ENCODE peak calls at places on chromosomes 2 and 18, in four cellular contexts. W is mesenteric fat pad, R is HCT116, G is nephron progenitor cell. I is an unnamed sample.

GRCh38 chr2:28336264-28336992 is 56.2 kb upstream of the FOSL2 start:
- DNase-seq in W (peak; percentile 64), R (no peak), G (no peak), I (no peak)

GRCh38 chr2:42060718-42061619 is 13.1 kb downstream of the PKDCC start:
- DNase-seq in W (no peak), R (no peak), G (no peak), I (no peak)

GRCh38 chr2:26184555-26185303 is 11.8 kb downstream of the GAREM2 start:
- DNase-seq in W (peak; percentile 97), R (peak; percentile 15), G (peak; percentile 92), I (peak; percentile 88)

GRCh38 chr2:180133736-180134135 is 126.6 kb upstream of the CWC22 start:
- DNase-seq in W (no peak), R (no peak), G (no peak), I (no peak)

GRCh38 chr18:49127606-49128190 is 176.9 kb upstream of the SMAD7 start:
- DNase-seq in W (no peak), R (no peak), G (no peak), I (no peak)

GRCh38 chr2:227865281-227865680 is 6.2 kb upstream of the DAW1 start:
- DNase-seq in W (no peak), R (no peak), G (no peak), I (no peak)

GRCh38 chr2:101330253-101330921 is 21.9 kb upstream of the RNF149 start:
- DNase-seq in W (no peak), R (no peak), G (peak; percentile 15), I (no peak)

GRCh38 chr2:205524656-205525055 is 157.6 kb upstream of the NRP2 start:
- DNase-seq in W (no peak), R (peak; percentile 10), G (no peak), I (no peak)

GRCh38 chr2:96694816-96695455 is 44.9 kb downstream of the LMAN2L start:
- DNase-seq in W (peak; percentile 72), R (no peak), G (no peak), I (no peak)

GRCh38 chr2:54691439-54692135 is 31.9 kb upstream of the EML6 start:
- DNase-seq in W (no peak), R (no peak), G (no peak), I (peak; percentile 55)

GRCh38 chr18:55907352-55908045 is 319.5 kb upstream of the TCF4 start:
- DNase-seq in W (no peak), R (no peak), G (no peak), I (no peak)

GRCh38 chr2:138841459-138841858 is 61.3 kb upstream of the NXPH2 start:
- DNase-seq in W (no peak), R (no peak), G (no peak), I (no peak)

GRCh38 chr2:200376422-200377142 is 70.1 kb downstream of the SPATS2L start:
- DNase-seq in W (no peak), R (peak; percentile 15), G (no peak), I (peak; percentile 21)

GRCh38 chr2:215843579-215843978 is 169.8 kb downstream of the MREG start:
- DNase-seq in W (no peak), R (peak; percentile 31), G (no peak), I (no peak)

GRCh38 chr2:177753682-177754475 is 318.7 kb downstream of the PDE11A start:
- DNase-seq in W (no peak), R (peak; percentile 24), G (peak; percentile 20), I (peak; percentile 87)

GRCh38 chr18:78831603-78832002 is 148.0 kb upstream of the SALL3 start:
- DNase-seq in W (no peak), R (no peak), G (no peak), I (no peak)

GRCh38 chr2:66305714-66306113 is 129.2 kb upstream of the MEIS1 start:
- DNase-seq in W (no peak), R (no peak), G (no peak), I (no peak)

GRCh38 chr18:7566587-7567486 is at the start of gene PTPRM:
- DNase-seq in W (peak; percentile 95), R (peak; percentile 1), G (peak; percentile 82), I (peak; percentile 90)

GRCh38 chr2:112149866-112150435 is 11.8 kb downstream of the FBLN7 start:
- DNase-seq in W (peak; percentile 39), R (no peak), G (no peak), I (no peak)

GRCh38 chr2:172970660-172971059 is 105.0 kb upstream of the MAP3K20 start:
- DNase-seq in W (no peak), R (no peak), G (no peak), I (no peak)

GRCh38 chr2:118102433-118103082 is 14.3 kb downstream of the INSIG2 start:
- DNase-seq in W (no peak), R (no peak), G (no peak), I (no peak)

GRCh38 chr2:121160366-121160765 is 124.6 kb downstream of the TFCP2L1 start:
- DNase-seq in W (no peak), R (no peak), G (no peak), I (no peak)

GRCh38 chr2:25494626-25495025 is 152.9 kb upstream of the DNMT3A start:
- DNase-seq in W (no peak), R (no peak), G (no peak), I (no peak)

GRCh38 chr2:25521665-25522387 is 151.6 kb downstream of the DTNB start:
- DNase-seq in W (no peak), R (peak; percentile 35), G (no peak), I (peak; percentile 60)

GRCh38 chr2:190180313-190181065 is 118.0 kb upstream of the MSTN start:
- DNase-seq in W (peak; percentile 90), R (peak; percentile 44), G (peak; percentile 73), I (peak; percentile 84)